ENCODE peak calls at places on chromosomes 4 and X, in five cellular contexts. D is upper lobe of right lung, V is heart left ventricle, S is transverse colon, B is lower lobe of right lung. J is an unnamed sample. For H3K27me3, the result is how much of the 10 kb centered on the place peaks cover.

GRCh38 chrX:63918611-63919010 is 133.6 kb upstream of the ARHGEF9 start:
- DNase-seq in V (peak), D (no peak), S (no peak), B (no peak), J (no peak)

GRCh38 chrX:20267924-20268701 is 1.4 kb upstream of the RPS6KA3 start:
- DNase-seq in D (peak), S (peak), V (peak), B (peak), J (peak)

GRCh38 chr4:95857761-95858160 is 17.9 kb downstream of the PDHA2 start:
- DNase-seq in S (no peak), B (no peak), V (no peak), D (no peak), J (no peak)

GRCh38 chrX:53716328-53717088 is 30.0 kb upstream of the HUWE1 start:
- DNase-seq in D (no peak), S (peak), V (no peak), B (no peak), J (no peak)

GRCh38 chrX:147953976-147954375 is 27.2 kb upstream of the FMR1NB start:
- DNase-seq in B (no peak), S (no peak), D (no peak), V (no peak), J (peak)

GRCh38 chr4:102815981-102816380 is 11.4 kb downstream of the UBE2D3 start:
- DNase-seq in B (no peak), S (no peak), D (no peak), V (no peak), J (no peak)

GRCh38 chr4:39103291-39103690 is 41.3 kb downstream of the KLHL5 start:
- DNase-seq in V (no peak), B (no peak), S (no peak), D (no peak), J (no peak)

GRCh38 chr4:175071123-175071522 is 153.0 kb downstream of the ADAM29 start:
- DNase-seq in S (no peak), D (no peak), V (no peak), B (no peak), J (no peak)

GRCh38 chr4:123616970-123617392 is 220.4 kb downstream of the SPRY1 start:
- DNase-seq in S (peak), D (no peak), B (peak), V (peak), J (peak)

GRCh38 chr4:129092636-129093172 is 635 bp downstream of the SCLT1 start:
- DNase-seq in V (no peak), S (no peak), D (no peak), B (no peak), J (no peak)

GRCh38 chr4:15525080-15525479 is 55.4 kb downstream of the CC2D2A start:
- DNase-seq in V (no peak), D (no peak), B (no peak), S (no peak), J (no peak)

GRCh38 chrX:72309297-72310071 is 3.8 kb upstream of the CITED1 start:
- DNase-seq in B (no peak), V (no peak), D (no peak), S (no peak), J (no peak)

GRCh38 chr4:37383579-37384229 is 139.2 kb downstream of the NWD2 start:
- DNase-seq in B (no peak), S (peak), D (no peak), V (no peak), J (peak)

GRCh38 chr4:156906325-156906724 is 65.3 kb downstream of the PDGFC start:
- DNase-seq in S (no peak), V (no peak), B (no peak), D (no peak), J (no peak)

GRCh38 chr4:176432811-176433540 is 113.2 kb downstream of the SPCS3 start:
- DNase-seq in S (no peak), B (no peak), V (no peak), D (no peak), J (no peak)

GRCh38 chrX:69127466-69127865 is 37.8 kb downstream of the PJA1 start:
- DNase-seq in S (no peak), B (no peak), V (no peak), D (no peak), J (no peak)

GRCh38 chrX:133674726-133675470 is 259.6 kb upstream of the GPC4 start:
- DNase-seq in D (no peak), V (no peak), B (no peak), S (no peak), J (peak)

GRCh38 chrX:18898517-18898916 is 85.4 kb downstream of the PHKA2 start:
- DNase-seq in S (no peak), V (no peak), B (no peak), D (no peak), J (no peak)

GRCh38 chrX:121496966-121497365 is 449.6 kb downstream of the GLUD2 start:
- DNase-seq in B (no peak), D (no peak), S (no peak), V (no peak), J (no peak)

GRCh38 chr4:14867847-14868246 is 134.4 kb upstream of the CPEB2 start:
- DNase-seq in S (no peak), D (no peak), B (no peak), V (no peak), J (no peak)

GRCh38 chrX:109959356-109959871 is 43.5 kb upstream of the TMEM164 start:
- DNase-seq in V (no peak), B (no peak), D (no peak), S (no peak), J (no peak)

GRCh38 chrX:129655547-129656248 is 942 bp upstream of the APLN start:
- DNase-seq in S (no peak), B (no peak), D (no peak), V (no peak), J (no peak)

GRCh38 chr4:61828960-61829359 is 628.8 kb downstream of the ADGRL3 start:
- DNase-seq in B (no peak), V (no peak), S (no peak), D (no peak), J (no peak)

GRCh38 chrX:30791296-30792278 is 97.5 kb downstream of the TAB3 start:
- DNase-seq in B (no peak), D (no peak), V (no peak), S (no peak), J (no peak)

GRCh38 chr4:163866728-163867313 is 372.3 kb downstream of the TMA16 start:
- DNase-seq in V (no peak), D (no peak), B (no peak), S (no peak), J (no peak)

GRCh38 chrX:150587585-150588503 is 19.4 kb downstream of the MTM1 start:
- DNase-seq in B (no peak), S (no peak), D (no peak), V (no peak), J (no peak)

DNA sequence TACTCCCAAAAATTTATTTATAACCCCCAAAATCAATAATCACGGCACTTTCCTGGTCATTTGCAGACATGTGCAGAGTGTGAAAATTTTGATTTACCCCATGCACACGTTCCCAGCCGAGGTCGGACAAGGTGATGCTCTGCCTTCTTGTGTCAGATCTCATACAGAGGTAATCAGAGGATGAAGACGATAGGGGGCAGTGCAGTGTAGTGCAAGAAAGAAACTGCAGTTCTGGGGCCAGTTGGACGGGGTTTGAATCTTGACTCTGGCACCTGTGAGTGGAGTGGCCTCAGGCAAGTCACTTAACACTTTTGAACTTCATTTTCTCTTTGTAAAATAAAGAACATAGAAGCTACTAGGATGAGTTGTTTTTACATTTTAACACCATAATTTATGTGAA is 88.4 kb downstream of the FRMPD3 start:
- DNase-seq in B (no peak), D (no peak), S (no peak), V (peak), J (peak)
- H3K27me3 ChIP-seq in B (under half), D (under half), S (under half), V (under half), J (under half)

GRCh38 chrX:48489296-48489695 is 13.3 kb downstream of the FTSJ1 start:
- DNase-seq in B (no peak), S (no peak), D (no peak), V (no peak), J (no peak)
- H3K27me3 ChIP-seq in B (under half), S (under half), D (under half), V (under half), J (under half)

GRCh38 chr4:60746172-60746571 is 454.0 kb upstream of the ADGRL3 start:
- DNase-seq in S (no peak), V (no peak), D (no peak), B (no peak), J (no peak)

GRCh38 chr4:60750962-60751361 is 449.2 kb upstream of the ADGRL3 start:
- DNase-seq in B (no peak), V (no peak), S (no peak), D (no peak), J (no peak)
- H3K27me3 ChIP-seq in B (under half), V (under half), S (under half), D (under half), J (under half)

GRCh38 chrX:145817299-145817665 is 347 bp upstream of the SLITRK2 start:
- DNase-seq in B (no peak), D (no peak), V (no peak), S (no peak), J (peak)

GRCh38 chrX:145820825-145821224 is 3.2 kb downstream of the SLITRK2 start:
- DNase-seq in B (no peak), D (no peak), S (no peak), V (no peak), J (no peak)

GRCh38 chrX:145816607-145817298 is 876 bp upstream of the SLITRK2 start:
- DNase-seq in S (no peak), B (no peak), V (no peak), D (no peak), J (no peak)

GRCh38 chrX:145817666-145818521 is at the start of gene SLITRK2:
- DNase-seq in S (no peak), B (no peak), D (no peak), V (no peak), J (peak)

GRCh38 chrX:145818522-145819075 is 970 bp downstream of the SLITRK2 start:
- DNase-seq in V (no peak), B (no peak), S (no peak), D (no peak), J (no peak)
- H3K27me3 ChIP-seq in V (under half), B (under half), S (under half), D (under half), J (under half)

GRCh38 chr4:1784789-1785591 is 8.1 kb upstream of the FGFR3 start:
- DNase-seq in V (peak), D (no peak), B (no peak), S (no peak), J (no peak)

GRCh38 chr4:1783011-1783410 is 10.1 kb upstream of the FGFR3 start:
- DNase-seq in S (no peak), D (no peak), B (no peak), V (no peak), J (no peak)

GRCh38 chr4:1785592-1785991 is 7.5 kb upstream of the FGFR3 start:
- DNase-seq in S (no peak), V (no peak), B (no peak), D (no peak), J (no peak)

GRCh38 chr4:1784395-1784788 is 8.7 kb upstream of the FGFR3 start:
- DNase-seq in B (no peak), S (no peak), D (no peak), V (no peak), J (no peak)

GRCh38 chr4:1783970-1784369 is 9.1 kb upstream of the FGFR3 start:
- DNase-seq in V (no peak), D (no peak), B (no peak), S (no peak), J (no peak)
- H3K27me3 ChIP-seq in V (under half), D (under half), B (under half), S (under half), J (under half)

GRCh38 chr4:8859550-8860095 is 12.0 kb downstream of the HMX1 start:
- DNase-seq in B (no peak), D (no peak), V (no peak), S (no peak), J (no peak)
- H3K27me3 ChIP-seq in B (half or more), D (half or more), V (half or more), S (half or more), J (under half)

GRCh38 chrX:38458071-38458470 is 103.3 kb upstream of the TSPAN7 start:
- DNase-seq in V (no peak), B (no peak), D (no peak), S (no peak), J (no peak)

GRCh38 chrX:38465686-38466085 is 95.7 kb upstream of the TSPAN7 start:
- DNase-seq in V (no peak), S (no peak), B (no peak), D (no peak), J (no peak)

GRCh38 chrX:38462257-38462656 is 99.1 kb upstream of the TSPAN7 start:
- DNase-seq in S (no peak), D (no peak), B (no peak), V (no peak), J (no peak)
- H3K27me3 ChIP-seq in S (under half), D (under half), B (under half), V (under half), J (under half)

GRCh38 chr4:32930700-32931099 is 2210.5 kb downstream of the PCDH7 start:
- DNase-seq in S (no peak), D (no peak), B (no peak), V (no peak), J (no peak)
- H3K27me3 ChIP-seq in S (under half), D (under half), B (under half), V (under half), J (under half)

GRCh38 chr4:109301691-109302365 is 630 bp downstream of the COL25A1 start:
- DNase-seq in S (no peak), B (no peak), V (no peak), D (no peak), J (peak)
- H3K27me3 ChIP-seq in S (half or more), B (under half), V (under half), D (under half), J (under half)

DNA sequence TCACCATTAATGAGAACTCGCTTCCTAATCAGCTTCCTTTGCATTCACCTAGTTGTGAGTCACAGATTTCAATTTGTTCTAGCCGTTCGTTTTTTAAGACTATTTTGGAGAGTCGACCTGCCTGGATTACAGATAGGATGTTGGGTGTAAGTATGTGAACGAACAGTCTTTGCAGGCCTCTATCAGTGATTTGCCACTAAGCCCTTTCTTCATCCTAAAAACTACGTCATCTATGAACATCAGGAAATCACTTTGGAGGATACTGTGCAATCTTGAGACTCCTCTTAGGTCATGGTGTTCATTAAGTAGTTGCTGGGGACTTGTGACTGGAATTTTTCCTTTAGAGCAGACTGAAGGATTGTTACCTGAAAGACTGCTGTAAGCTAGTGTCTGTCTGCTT is 1.1 kb downstream of the POLA1 start:
- DNase-seq in V (no peak), B (no peak), D (no peak), S (no peak), J (no peak)
- H3K27me3 ChIP-seq in V (under half), B (under half), D (under half), S (under half), J (under half)